ENCODE peak calls at places on chromosomes 12 and 14, in ten cellular contexts. M, X, W, P, J, B, S, L, Z and V are unnamed samples.

GRCh38 chr14:31572955-31573354 is 11.8 kb downstream of the NUBPL start:
- DNase-seq in X (no peak), L (no peak), B (no peak), P (no peak), J (no peak), Z (no peak), W (no peak), M (no peak), S (no peak), V (no peak)

GRCh38 chr12:47799357-47799955 is 20.2 kb downstream of the HDAC7 start:
- DNase-seq in X (no peak), L (no peak), S (no peak), P (peak), B (no peak), W (no peak), J (no peak), Z (no peak), M (no peak), V (no peak)

GRCh38 chr12:104710940-104711725 is 247.0 kb downstream of the SLC41A2 start:
- DNase-seq in L (no peak), B (no peak), J (no peak), S (peak), M (no peak), P (no peak), W (no peak), X (no peak), Z (no peak), V (no peak)

GRCh38 chr14:69439516-69440270 is 41.2 kb downstream of the SLC39A9 start:
- DNase-seq in X (no peak), P (no peak), S (no peak), J (no peak), B (no peak), L (no peak), M (peak), W (no peak), Z (no peak), V (no peak)

GRCh38 chr14:102182190-102182589 is 42.5 kb downstream of the WDR20 start:
- DNase-seq in X (no peak), S (peak), L (no peak), P (no peak), M (peak), Z (no peak), B (no peak), J (no peak), W (no peak), V (no peak)

GRCh38 chr12:69108024-69108423 is 131.3 kb upstream of the CPSF6 start:
- DNase-seq in M (no peak), P (no peak), L (no peak), W (no peak), B (no peak), Z (no peak), S (no peak), J (no peak), X (no peak), V (no peak)

GRCh38 chr12:66188584-66189475 is at the start of gene IRAK3:
- DNase-seq in B (peak), Z (peak), M (peak), P (peak), W (peak), X (no peak), S (peak), L (peak), J (no peak), V (no peak)

GRCh38 chr12:189622-189962 is 24.4 kb downstream of the SLC6A12 start:
- DNase-seq in W (no peak), Z (no peak), M (no peak), J (no peak), B (no peak), P (no peak), X (no peak), L (no peak), S (no peak), V (no peak)

GRCh38 chr12:48002773-48003218 is 1.5 kb downstream of the COL2A1 start:
- DNase-seq in L (peak), Z (no peak), P (peak), S (peak), W (peak), M (peak), J (no peak), B (no peak), X (no peak), V (no peak)

GRCh38 chr12:25438638-25439037 is 114.4 kb downstream of the LMNTD1 start:
- DNase-seq in Z (no peak), X (no peak), W (no peak), J (no peak), L (no peak), S (no peak), P (no peak), M (no peak), B (no peak), V (no peak)

GRCh38 chr12:64001439-64001838 is 156.9 kb downstream of the SRGAP1 start:
- DNase-seq in S (no peak), W (no peak), Z (no peak), X (no peak), P (no peak), L (no peak), J (no peak), B (no peak), M (no peak), V (no peak)

GRCh38 chr14:76421662-76422061 is 45.7 kb downstream of the ESRRB start:
- DNase-seq in Z (no peak), B (no peak), S (no peak), L (no peak), J (no peak), W (no peak), P (no peak), X (no peak), M (no peak), V (no peak)

GRCh38 chr12:14928946-14929345 is 9.4 kb downstream of the ERP27 start:
- DNase-seq in M (no peak), X (no peak), W (peak), L (no peak), P (peak), B (no peak), S (peak), J (no peak), Z (no peak), V (peak)

GRCh38 chr14:24258119-24258518 is 4.9 kb downstream of the TGM1 start:
- DNase-seq in P (no peak), B (no peak), J (no peak), L (no peak), M (no peak), X (no peak), Z (no peak), W (no peak), S (no peak), V (no peak)

GRCh38 chr14:21267431-21267845 is 1.8 kb downstream of the HNRNPC start:
- DNase-seq in B (no peak), Z (no peak), M (no peak), L (no peak), P (no peak), S (no peak), X (peak), W (no peak), J (no peak), V (no peak)

GRCh38 chr14:31945074-31945613 is 132.0 kb upstream of the ARHGAP5 start:
- DNase-seq in X (peak), M (peak), S (no peak), Z (no peak), W (no peak), J (no peak), P (no peak), B (no peak), L (no peak), V (no peak)

GRCh38 chr14:73870525-73871235 is 16.0 kb upstream of the ZNF410 start:
- DNase-seq in M (no peak), J (no peak), L (no peak), S (no peak), W (no peak), X (no peak), B (no peak), P (no peak), Z (no peak), V (no peak)

GRCh38 chr12:2239376-2240010 is 186.7 kb downstream of the CACNA1C start:
- DNase-seq in M (no peak), J (no peak), W (no peak), B (no peak), X (no peak), P (no peak), L (no peak), Z (no peak), S (no peak), V (no peak)

GRCh38 chr12:45336762-45337596 is 121.1 kb downstream of the ANO6 start:
- DNase-seq in S (no peak), W (no peak), X (peak), L (no peak), M (peak), P (no peak), B (no peak), Z (no peak), J (no peak), V (peak)

GRCh38 chr14:39177168-39177545 is 2.1 kb downstream of the PNN start:
- DNase-seq in L (no peak), P (no peak), W (no peak), B (no peak), S (no peak), J (no peak), X (no peak), Z (no peak), M (no peak), V (no peak)

GRCh38 chr12:43836455-43836989 is 641 bp downstream of the TMEM117 start:
- DNase-seq in S (no peak), M (peak), L (no peak), P (peak), B (no peak), W (peak), Z (peak), X (peak), J (no peak), V (no peak)

GRCh38 chr14:103846569-103847438 is 571 bp downstream of the PPP1R13B start:
- DNase-seq in Z (no peak), P (peak), S (peak), B (peak), L (peak), M (peak), J (no peak), W (peak), X (peak), V (no peak)

GRCh38 chr14:101019974-101020710 is 116.6 kb upstream of the RTL1 start:
- DNase-seq in X (no peak), P (no peak), Z (no peak), S (no peak), W (peak), B (no peak), M (no peak), L (peak), J (peak), V (no peak)

GRCh38 chr12:87469295-87469694 is 559.9 kb downstream of the C12orf50 start:
- DNase-seq in S (no peak), L (no peak), W (no peak), J (no peak), Z (no peak), B (no peak), M (no peak), X (no peak), P (no peak), V (no peak)

GRCh38 chr12:116478243-116478773 is 80.9 kb upstream of the MAP1LC3B2 start:
- DNase-seq in Z (no peak), X (no peak), W (no peak), P (no peak), L (no peak), J (no peak), M (no peak), B (no peak), S (no peak), V (no peak)

GRCh38 chr14:80208426-80208950 is 2.8 kb downstream of the DIO2 start:
- DNase-seq in P (no peak), X (no peak), J (no peak), M (no peak), Z (no peak), W (no peak), S (no peak), B (no peak), L (no peak), V (no peak)

GRCh38 chr12:56053407-56053893 is 11.7 kb downstream of the RPS26 start:
- DNase-seq in B (no peak), P (no peak), S (no peak), M (no peak), W (no peak), L (no peak), J (no peak), Z (no peak), X (no peak), V (no peak)

GRCh38 chr12:63917864-63918742 is 73.6 kb downstream of the SRGAP1 start:
- DNase-seq in W (no peak), M (peak), L (no peak), Z (no peak), J (no peak), B (no peak), P (peak), X (no peak), S (peak), V (peak)

GRCh38 chr12:94952325-94952724 is 51.2 kb downstream of the NDUFA12 start:
- DNase-seq in W (no peak), S (no peak), J (no peak), P (peak), L (no peak), X (no peak), Z (peak), M (no peak), B (no peak), V (no peak)

GRCh38 chr14:101960225-101960624 is 4.1 kb upstream of the DYNC1H1 start:
- DNase-seq in S (no peak), J (no peak), X (peak), Z (no peak), L (no peak), W (no peak), B (peak), M (peak), P (no peak), V (no peak)

GRCh38 chr14:77071938-77072388 is 26.1 kb upstream of the CIPC start:
- DNase-seq in J (peak), Z (no peak), W (no peak), B (no peak), M (no peak), L (no peak), P (no peak), X (no peak), S (peak), V (peak)

GRCh38 chr12:41407240-41407799 is 219.2 kb downstream of the PDZRN4 start:
- DNase-seq in W (no peak), J (no peak), P (no peak), S (no peak), B (no peak), Z (no peak), X (no peak), L (no peak), M (no peak), V (no peak)

GRCh38 chr14:102694530-102695171 is 82.6 kb upstream of the TRAF3 start:
- DNase-seq in P (peak), Z (peak), W (peak), J (no peak), L (peak), M (peak), X (peak), B (peak), S (peak), V (peak)

GRCh38 chr12:79934309-79935020 is 432 bp downstream of the PPP1R12A start:
- DNase-seq in B (peak), S (peak), W (no peak), X (peak), P (peak), L (peak), Z (peak), J (peak), M (peak), V (no peak)

GRCh38 chr12:96438330-96438729 is 38.1 kb upstream of the CDK17 start:
- DNase-seq in W (no peak), X (no peak), P (no peak), J (no peak), M (no peak), L (no peak), Z (no peak), S (no peak), B (no peak), V (no peak)

GRCh38 chr14:104422301-104423223 is 157.0 kb upstream of the C14orf180 start:
- DNase-seq in X (no peak), L (peak), M (no peak), J (no peak), B (no peak), P (no peak), Z (no peak), W (no peak), S (no peak), V (no peak)

GRCh38 chr12:1920971-1921370 is 2.5 kb upstream of the CACNA2D4 start:
- DNase-seq in P (no peak), W (no peak), S (no peak), Z (no peak), L (peak), J (no peak), M (no peak), B (no peak), X (no peak), V (no peak)

GRCh38 chr14:42994001-42994736 is 1387.5 kb downstream of the LRFN5 start:
- DNase-seq in X (no peak), L (no peak), S (peak), M (no peak), P (no peak), J (no peak), B (no peak), Z (no peak), W (no peak), V (peak)

GRCh38 chr14:69404478-69404877 is 6.0 kb downstream of the SLC39A9 start:
- DNase-seq in W (no peak), X (no peak), J (no peak), M (no peak), S (no peak), B (no peak), L (no peak), Z (no peak), P (no peak), V (no peak)

DNA sequence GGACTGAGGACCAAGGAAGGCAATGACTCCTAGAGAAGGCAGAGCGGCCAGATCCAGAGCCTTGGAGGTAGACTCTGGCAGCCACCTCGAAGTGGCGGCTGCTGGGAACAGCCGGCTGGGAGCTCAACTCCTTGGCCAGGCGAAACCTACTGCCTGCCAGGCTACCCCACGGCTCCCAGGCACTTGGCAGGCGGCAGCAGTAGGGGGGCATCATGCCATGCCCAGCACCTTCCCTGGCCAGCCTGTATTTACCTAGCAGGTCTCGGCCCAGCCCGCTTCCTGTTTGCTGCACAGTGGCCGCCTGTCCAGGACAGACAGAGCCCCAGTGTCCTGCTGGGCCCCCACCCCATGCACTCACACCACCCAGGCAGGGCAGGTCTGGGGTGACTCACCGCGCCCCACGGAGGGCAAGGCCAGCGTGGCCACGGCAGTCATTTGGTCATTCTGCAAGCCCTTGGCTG is 10.2 kb downstream of the TRPV4 start:
- DNase-seq in B (no peak), W (peak), S (no peak), M (no peak), L (peak), P (no peak), X (no peak), J (no peak), Z (no peak), V (no peak)
- H3K27ac ChIP-seq in B (no peak), W (peak), S (peak), M (no peak), L (no peak), P (no peak), X (no peak), J (peak), Z (no peak), V (peak)

DNA sequence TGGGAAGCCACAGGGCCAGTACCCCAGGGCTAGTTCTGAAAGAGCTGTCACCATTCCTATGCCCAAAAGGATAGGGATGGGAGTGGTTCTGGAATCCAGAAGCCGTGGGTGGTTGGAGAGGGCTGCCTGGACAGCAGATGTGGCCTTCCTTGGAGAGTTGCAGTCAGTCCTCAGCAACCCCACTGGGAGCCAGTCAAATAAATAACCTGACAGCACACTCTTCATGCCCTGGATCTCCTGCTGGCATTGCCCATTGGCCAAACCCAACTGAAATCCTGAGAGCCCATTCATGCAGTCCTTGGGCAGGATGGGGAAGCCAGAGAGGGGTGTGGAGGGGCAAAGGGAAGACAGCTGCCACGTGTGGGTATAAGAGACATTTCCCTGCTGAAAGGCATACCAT is 128.2 kb downstream of the PTPN11 start:
- DNase-seq in M (no peak), S (no peak), B (no peak), L (no peak), X (no peak), P (no peak), J (no peak), Z (no peak), W (no peak), V (no peak)
- H3K27ac ChIP-seq in M (no peak), S (no peak), B (no peak), L (no peak), X (no peak), P (no peak), J (no peak), Z (no peak), W (no peak), V (no peak)

DNA sequence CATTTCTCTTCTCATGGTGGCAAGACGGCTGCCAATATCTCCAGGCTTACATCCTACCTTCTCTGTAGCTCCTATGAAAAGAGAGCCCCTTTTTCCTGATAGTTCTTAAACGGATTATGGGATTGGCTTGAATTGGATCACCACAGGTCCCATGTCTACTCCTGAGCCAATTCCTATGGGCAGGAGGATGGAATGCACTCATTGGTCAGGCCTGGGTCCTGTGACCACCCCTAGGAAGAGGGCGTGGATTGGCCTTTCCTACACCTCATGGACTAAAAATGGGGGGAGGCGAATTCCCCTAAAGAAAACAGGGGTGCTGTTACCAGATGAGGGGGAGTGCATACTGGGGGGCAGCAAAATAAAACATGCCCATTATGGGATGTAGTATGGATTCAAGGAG is 108.8 kb downstream of the PTPN11 start:
- DNase-seq in M (no peak), J (no peak), P (no peak), X (no peak), Z (no peak), W (no peak), B (no peak), L (no peak), S (no peak), V (no peak)
- H3K27ac ChIP-seq in M (no peak), J (no peak), P (no peak), X (no peak), Z (no peak), W (no peak), B (no peak), L (no peak), S (no peak), V (no peak)

DNA sequence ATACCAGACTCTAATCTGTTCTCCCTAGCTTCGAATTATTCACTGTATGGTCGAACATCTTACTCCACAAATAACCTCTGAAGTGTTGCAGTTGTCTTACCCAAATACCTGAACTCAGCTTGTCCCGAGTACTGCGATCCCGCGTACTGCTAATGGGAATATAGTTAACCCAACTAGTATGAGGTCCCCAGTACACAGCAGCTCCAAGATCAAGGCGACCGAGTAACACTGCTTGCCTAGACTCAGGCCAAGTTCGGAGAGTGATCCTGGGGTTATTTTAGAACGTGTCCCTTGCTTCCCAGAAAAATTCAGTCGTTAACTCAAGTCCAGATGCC is 431 bp upstream of the ETNK1 start:
- DNase-seq in B (no peak), P (no peak), J (no peak), S (no peak), Z (no peak), X (no peak), L (no peak), W (no peak), M (no peak), V (no peak)
- H3K27ac ChIP-seq in B (peak), P (peak), J (peak), S (peak), Z (peak), X (peak), L (peak), W (peak), M (peak), V (peak)